ENCODE peak calls at places on chromosomes 11 and 22, in five cellular contexts. G is H9, X is neuronal stem cell, P is trophoblast cell, N is H1. U is an unnamed sample.

GRCh38 chr11:60899021-60899936 is 7.1 kb downstream of the PRPF19 start:
- DNase-seq in G (peak; percentile 49), X (peak; percentile 59), P (peak; percentile 49), N (peak; percentile 57), U (peak; percentile 79)

GRCh38 chr22:20595461-20595860 is 88.1 kb downstream of the MED15 start:
- DNase-seq in G (no peak), X (no peak), P (no peak), N (no peak), U (no peak)

GRCh38 chr11:91041626-91042025 is 818.8 kb upstream of the CHORDC1 start:
- DNase-seq in G (no peak), X (no peak), P (no peak), N (no peak), U (no peak)

GRCh38 chr11:86230196-86230813 is 14.2 kb upstream of the EED start:
- DNase-seq in G (no peak), X (no peak), P (no peak), N (no peak), U (no peak)

GRCh38 chr11:9573775-9574555 is 495 bp downstream of the WEE1 start:
- DNase-seq in G (no peak), X (no peak), P (no peak), N (no peak), U (no peak)

GRCh38 chr11:8071616-8072581 is 9.1 kb upstream of the TUB start:
- DNase-seq in G (peak; percentile 38), X (no peak), P (no peak), N (no peak), U (no peak)

GRCh38 chr11:93370260-93370659 is 39.7 kb downstream of the DEUP1 start:
- DNase-seq in G (no peak), X (no peak), P (peak; percentile 7), N (no peak), U (no peak)

GRCh38 chr11:975824-976223 is 50.2 kb downstream of the AP2A2 start:
- DNase-seq in G (peak; percentile 76), X (peak; percentile 29), P (no peak), N (peak; percentile 69), U (peak; percentile 36)

GRCh38 chr11:1773131-1773510 is 9.4 kb upstream of the CTSD start:
- DNase-seq in G (no peak), X (no peak), P (no peak), N (no peak), U (no peak)

GRCh38 chr22:46052801-46053562 is 76.0 kb upstream of the WNT7B start:
- DNase-seq in G (no peak), X (no peak), P (no peak), N (no peak), U (no peak)

GRCh38 chr11:78138281-78138680 is 1.1 kb downstream of the ALG8 start:
- DNase-seq in G (no peak), X (no peak), P (no peak), N (no peak), U (no peak)

GRCh38 chr11:130945945-130946344 is 29.7 kb upstream of the SNX19 start:
- DNase-seq in G (no peak), X (no peak), P (no peak), N (no peak), U (peak; percentile 24)

GRCh38 chr11:59992420-59992819 is 24.6 kb upstream of the OOSP4B start:
- DNase-seq in G (no peak), X (no peak), P (no peak), N (no peak), U (no peak)

GRCh38 chr22:19120829-19121630 is 1.2 kb downstream of the DGCR2 start:
- DNase-seq in G (peak; percentile 57), X (no peak), P (peak; percentile 51), N (no peak), U (peak; percentile 69)

GRCh38 chr11:78282821-78283220 is 94.1 kb downstream of the USP35 start:
- DNase-seq in G (no peak), X (no peak), P (no peak), N (no peak), U (no peak)

GRCh38 chr11:85889676-85890579 is 34.7 kb downstream of the CCDC83 start:
- DNase-seq in G (no peak), X (no peak), P (peak; percentile 74), N (no peak), U (peak; percentile 85)

GRCh38 chr11:102436546-102436945 is 16.0 kb downstream of the TMEM123 start:
- DNase-seq in G (no peak), X (no peak), P (no peak), N (no peak), U (no peak)

GRCh38 chr11:44634401-44635281 is 69.2 kb downstream of the CD82 start:
- DNase-seq in G (peak; percentile 85), X (peak; percentile 20), P (no peak), N (peak; percentile 63), U (peak; percentile 51)

GRCh38 chr22:21446827-21447690 is 20.1 kb upstream of the TMEM191C start:
- DNase-seq in G (peak; percentile 19), X (no peak), P (no peak), N (peak; percentile 31), U (no peak)

GRCh38 chr11:130095326-130095725 is 25.6 kb downstream of the APLP2 start:
- DNase-seq in G (no peak), X (no peak), P (no peak), N (no peak), U (no peak)

GRCh38 chr11:107876141-107876540 is 17.6 kb upstream of the SLC35F2 start:
- DNase-seq in G (no peak), X (no peak), P (no peak), N (no peak), U (no peak)

GRCh38 chr11:119185916-119186634 is 800 bp downstream of the NHERF4 start:
- DNase-seq in G (no peak), X (no peak), P (no peak), N (no peak), U (no peak)

GRCh38 chr22:41582694-41583093 is 6.9 kb downstream of the PMM1 start:
- DNase-seq in G (no peak), X (no peak), P (no peak), N (no peak), U (no peak)
- H2BK12ac ChIP-seq in G (no peak overlapping the region), X (no peak overlapping the region), P (no peak overlapping the region), N (no peak overlapping the region), U (no peak overlapping the region)

GRCh38 chr11:34235189-34235588 is 122.6 kb downstream of the ABTB2 start:
- DNase-seq in G (no peak), X (no peak), P (no peak), N (no peak), U (no peak)

GRCh38 chr11:34235591-34236071 is 122.2 kb downstream of the ABTB2 start:
- DNase-seq in G (no peak), X (no peak), P (no peak), N (no peak), U (no peak)

GRCh38 chr11:34238533-34238932 is 119.3 kb downstream of the ABTB2 start:
- DNase-seq in G (no peak), X (no peak), P (peak; percentile 79), N (no peak), U (no peak)

GRCh38 chr11:34234086-34234740 is 123.6 kb downstream of the ABTB2 start:
- DNase-seq in G (peak; percentile 87), X (no peak), P (peak; percentile 65), N (peak; percentile 67), U (peak; percentile 78)

GRCh38 chr11:34236572-34236971 is 121.2 kb downstream of the ABTB2 start:
- DNase-seq in G (no peak), X (no peak), P (no peak), N (no peak), U (no peak)
- H3K27ac ChIP-seq in G (no peak overlapping the region), X (no peak overlapping the region), P (no peak overlapping the region), N (no peak overlapping the region), U (no peak overlapping the region)

DNA sequence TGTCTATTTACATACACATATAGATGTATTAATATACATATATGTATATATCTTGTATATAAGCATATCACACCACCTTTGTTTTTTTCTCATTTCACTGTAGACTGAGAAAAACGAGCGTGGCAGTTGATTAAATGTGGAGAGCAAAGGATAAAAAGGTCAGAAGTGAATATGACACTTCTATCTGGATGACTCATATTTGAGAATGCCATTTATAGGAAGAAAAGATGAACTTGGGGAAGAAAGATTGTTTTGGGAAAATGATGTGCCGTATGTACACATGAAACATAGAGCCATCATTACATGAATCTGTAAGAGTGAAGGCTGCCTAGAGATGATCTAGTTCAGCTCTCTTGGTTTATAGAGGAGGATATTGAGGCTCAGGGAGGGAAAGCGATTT is 28.7 kb downstream of the AMOTL1 start:
- DNase-seq in G (no peak), X (no peak), P (no peak), N (no peak), U (no peak)
- H2BK5ac ChIP-seq in G (no peak overlapping the region), X (no peak overlapping the region), P (no peak overlapping the region), N (no peak overlapping the region), U (no peak overlapping the region)

DNA sequence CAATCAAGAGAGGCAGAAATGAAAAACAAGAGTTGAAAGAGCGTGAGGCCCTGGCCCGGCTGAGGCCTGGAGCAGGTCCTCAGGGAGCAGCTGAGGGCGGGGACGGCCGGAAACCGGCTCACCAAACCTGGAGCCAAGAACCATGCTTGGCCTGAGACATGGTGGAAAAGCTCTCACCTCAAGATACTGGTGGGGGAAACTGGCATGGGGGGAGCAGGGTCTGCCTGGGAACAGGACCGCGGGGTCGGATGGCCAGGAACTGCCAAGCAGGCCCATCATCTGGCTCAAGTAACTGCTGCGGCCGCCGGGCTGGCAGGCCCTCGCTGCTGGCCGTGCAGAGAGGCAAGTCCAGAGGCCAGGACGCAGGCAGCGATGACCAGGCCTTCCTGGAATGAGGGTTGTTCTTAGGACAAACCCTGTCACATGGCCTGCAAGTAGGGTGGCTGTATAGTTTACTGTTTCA is 18.9 kb upstream of the WNT11 start:
- DNase-seq in G (no peak), X (no peak), P (no peak), N (no peak), U (no peak)
- H2BK12ac ChIP-seq in G (no peak overlapping the region), X (no peak overlapping the region), P (no peak overlapping the region), N (no peak overlapping the region), U (no peak overlapping the region)

DNA sequence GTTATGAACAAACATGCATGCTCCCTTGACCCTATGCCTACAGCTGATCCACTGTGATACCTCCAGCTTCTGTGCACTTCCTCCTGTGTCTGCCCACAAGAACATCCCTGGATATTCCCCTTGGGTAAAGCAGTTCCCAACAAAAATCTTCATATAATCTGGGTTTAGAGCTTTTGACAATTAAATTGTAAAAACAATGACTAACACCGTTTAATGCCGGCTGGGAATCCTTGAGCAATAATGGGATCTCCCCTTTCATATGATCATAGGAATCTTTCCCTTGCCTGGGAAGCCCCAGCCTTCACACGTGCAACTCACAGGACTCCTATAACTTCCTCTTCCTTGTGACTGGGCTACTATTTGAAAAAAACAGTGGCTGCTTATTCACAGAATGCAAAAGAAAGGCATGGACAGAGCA is 6.3 kb upstream of the ZC3H12C start:
- DNase-seq in G (no peak), X (no peak), P (peak; percentile 36), N (no peak), U (peak; percentile 81)
- H3K27ac ChIP-seq in G (no peak overlapping the region), X (no peak overlapping the region), P (no peak overlapping the region), N (no peak overlapping the region), U (no peak overlapping the region)

DNA sequence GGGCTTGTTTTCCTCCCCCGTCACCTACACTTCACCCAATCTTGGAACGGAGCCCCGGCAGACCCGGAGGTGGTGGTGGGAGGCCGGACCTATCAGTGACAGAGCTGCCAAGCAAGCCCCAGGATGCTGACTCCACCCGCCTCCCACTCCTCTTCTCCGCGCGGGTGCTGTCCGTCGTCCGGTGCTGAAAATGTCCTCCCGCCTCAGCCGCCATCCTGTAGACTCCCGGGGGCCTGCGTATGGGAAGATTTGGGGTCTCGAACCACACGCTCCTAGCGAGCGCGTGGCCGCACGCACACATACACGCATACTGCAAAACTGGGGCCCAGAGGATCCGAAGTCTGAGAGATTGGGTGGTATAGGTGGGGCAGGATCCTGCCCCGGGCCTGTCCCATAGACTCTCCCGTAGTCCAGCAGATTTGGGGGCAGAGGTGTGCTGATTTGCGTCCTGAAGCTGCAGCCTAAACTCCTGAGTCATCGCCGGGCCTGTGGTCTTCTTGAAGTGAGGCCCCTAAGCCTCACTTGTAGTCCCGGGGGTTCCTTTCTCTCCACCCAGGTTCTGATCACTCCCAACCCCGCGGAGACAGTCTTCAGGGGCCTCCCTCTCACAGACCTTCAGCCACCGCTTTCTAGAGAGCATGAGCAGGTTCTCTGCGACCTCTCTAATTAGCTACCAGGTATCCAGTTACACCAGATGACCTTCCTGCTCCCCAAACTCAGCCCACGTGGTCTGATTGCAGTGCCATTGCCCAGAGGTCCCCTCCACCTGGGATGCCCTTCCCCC is 797 bp upstream of the YIF1A start:
- DNase-seq in G (peak; percentile 93), X (peak; percentile 85), P (no peak), N (peak; percentile 93), U (no peak)
- H2BK5ac ChIP-seq in G (no peak overlapping the region), X (peak overlapping the region; percentile 68), P (peak overlapping the region; percentile 46), N (no peak overlapping the region), U (no peak overlapping the region)